ENCODE peak calls at places on chromosomes 2 and 18, in nine cellular contexts. E, P, K, L, D, Y, F, Q and B are unnamed samples.

GRCh38 chr2:36352711-36353110 is 2.9 kb upstream of the CRIM1 start:
- DNase-seq in L (no peak), Y (no peak), F (no peak), D (no peak), Q (peak), E (no peak), K (no peak), P (peak), B (no peak)

GRCh38 chr2:62196278-62196901 is 475 bp downstream of the B3GNT2 start:
- DNase-seq in P (no peak), L (peak), E (no peak), K (no peak), Q (no peak), D (peak), Y (no peak), F (peak), B (peak)

GRCh38 chr18:8231316-8231715 is 377.9 kb upstream of the RAB12 start:
- DNase-seq in F (no peak), L (no peak), Y (no peak), Q (no peak), D (no peak), P (peak), K (no peak), E (no peak), B (no peak)

GRCh38 chr18:49728542-49728941 is 84.8 kb downstream of the ACAA2 start:
- DNase-seq in D (peak), Q (peak), Y (no peak), F (peak), K (no peak), E (no peak), L (peak), P (peak), B (peak)

GRCh38 chr18:40437517-40437916 is 1517.5 kb upstream of the PIK3C3 start:
- DNase-seq in D (no peak), Q (no peak), E (no peak), P (no peak), L (no peak), K (no peak), F (peak), Y (no peak), B (no peak)

GRCh38 chr2:158359846-158360245 is 96.7 kb downstream of the CCDC148 start:
- DNase-seq in L (no peak), Y (no peak), Q (peak), E (no peak), F (no peak), D (no peak), P (no peak), K (no peak), B (peak)

GRCh38 chr2:20225294-20226151 is 593 bp upstream of the SDC1 start:
- DNase-seq in L (no peak), K (no peak), D (no peak), Q (peak), F (peak), E (no peak), Y (no peak), P (peak), B (peak)

GRCh38 chr2:186714611-186715010 is 20.8 kb downstream of the FAM171B start:
- DNase-seq in Y (no peak), D (no peak), F (no peak), L (no peak), P (no peak), E (no peak), K (no peak), Q (no peak), B (no peak)

GRCh38 chr2:138244400-138245001 is 257.1 kb upstream of the SPOPL start:
- DNase-seq in Q (no peak), F (no peak), P (peak), K (no peak), E (no peak), D (no peak), L (no peak), Y (no peak), B (no peak)

GRCh38 chr18:48929951-48930713 is 20.6 kb downstream of the SMAD7 start:
- DNase-seq in Q (peak), E (peak), P (peak), L (peak), Y (no peak), D (no peak), F (peak), K (peak), B (no peak)

GRCh38 chr18:24928479-24928878 is 423.5 kb downstream of the ZNF521 start:
- DNase-seq in D (no peak), E (no peak), P (no peak), Q (no peak), K (no peak), L (no peak), Y (no peak), F (no peak), B (peak)

GRCh38 chr2:236749346-236749745 is 179.7 kb downstream of the ACKR3 start:
- DNase-seq in E (peak), L (no peak), D (no peak), Q (peak), F (no peak), Y (no peak), P (peak), K (no peak), B (no peak)

GRCh38 chr2:160956243-160956802 is 203.9 kb upstream of the TANK start:
- DNase-seq in P (peak), L (peak), K (peak), F (no peak), D (peak), Q (no peak), E (no peak), Y (peak), B (no peak)

GRCh38 chr2:102005449-102005848 is 13.7 kb downstream of the IL1R2 start:
- DNase-seq in L (no peak), Y (no peak), Q (no peak), E (no peak), D (no peak), F (no peak), K (no peak), P (no peak), B (no peak)

GRCh38 chr2:108965540-108966299 is 23.3 kb downstream of the EDAR start:
- DNase-seq in K (no peak), Y (no peak), L (no peak), Q (no peak), E (no peak), F (no peak), D (peak), P (no peak), B (no peak)

GRCh38 chr2:61460168-61460567 is 10.7 kb downstream of the USP34 start:
- DNase-seq in Q (peak), L (no peak), K (no peak), Y (no peak), F (no peak), P (peak), E (peak), D (no peak), B (no peak)

GRCh38 chr2:9950521-9951271 is 797 bp upstream of the GRHL1 start:
- DNase-seq in L (no peak), F (peak), P (no peak), Q (no peak), Y (no peak), K (no peak), E (no peak), D (peak), B (peak)

GRCh38 chr18:8602040-8602439 is 7.2 kb upstream of the RAB12 start:
- DNase-seq in L (no peak), K (no peak), D (no peak), Y (no peak), Q (no peak), E (no peak), P (no peak), F (no peak), B (peak)

GRCh38 chr2:27441226-27441926 is 805 bp upstream of the KRTCAP3 start:
- DNase-seq in K (no peak), D (no peak), Y (no peak), F (no peak), E (no peak), Q (no peak), L (no peak), P (no peak), B (no peak)

GRCh38 chr2:27445155-27445554 is 3.0 kb downstream of the KRTCAP3 start:
- DNase-seq in L (no peak), E (no peak), Y (no peak), P (no peak), F (no peak), D (no peak), Q (no peak), K (no peak), B (no peak)

GRCh38 chr2:27441958-27442281 is 261 bp upstream of the KRTCAP3 start:
- DNase-seq in E (no peak), Y (no peak), F (no peak), L (no peak), P (no peak), Q (no peak), K (no peak), D (no peak), B (no peak)

GRCh38 chr2:27442981-27443323 is 771 bp downstream of the KRTCAP3 start:
- DNase-seq in F (no peak), Q (no peak), P (peak), Y (no peak), L (no peak), K (no peak), D (no peak), E (no peak), B (no peak)

DNA sequence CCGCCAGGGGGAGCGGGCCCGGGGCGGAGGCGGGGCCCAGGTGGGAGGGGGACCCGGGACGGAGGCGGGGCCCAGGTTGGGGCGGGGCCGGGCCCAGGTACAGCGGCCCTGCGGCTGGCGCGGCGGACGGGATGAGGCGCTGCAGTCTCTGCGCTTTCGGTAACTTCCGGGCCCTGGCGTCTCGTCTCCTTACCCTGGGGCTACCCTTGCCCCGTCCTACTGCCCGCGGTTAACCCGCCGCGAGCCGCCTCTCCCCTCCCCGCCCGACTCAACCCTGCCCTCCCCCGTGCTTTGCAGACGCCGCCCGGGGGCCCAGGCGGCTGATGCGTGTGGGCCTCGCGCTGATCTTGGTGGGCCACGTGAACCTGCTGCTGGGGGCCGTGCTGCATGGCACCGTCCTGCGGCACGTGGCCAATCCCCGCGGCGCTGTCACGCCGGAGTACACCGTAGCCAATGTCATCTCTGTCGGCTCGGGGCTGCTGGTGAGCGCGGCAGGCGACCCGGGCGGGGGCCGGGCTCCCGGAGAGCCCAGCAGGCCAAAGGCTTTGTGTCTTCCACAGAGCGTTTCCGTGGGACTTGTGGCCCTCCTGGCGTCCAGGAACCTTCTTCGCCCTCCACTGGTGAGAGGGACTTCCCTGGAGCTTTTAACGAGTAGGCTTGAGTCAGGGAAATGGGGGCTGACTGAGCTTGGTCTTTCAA is at the start of gene KRTCAP3:
- DNase-seq in P (no peak), Q (no peak), L (peak), F (no peak), D (no peak), K (no peak), Y (no peak), E (no peak), B (peak)
- TF ChIP-seq CTCF in P (no peak), Q (no peak), L (no peak), F (no peak), D (no peak), K (peak), Y (no peak), E (no peak), B (peak)

DNA sequence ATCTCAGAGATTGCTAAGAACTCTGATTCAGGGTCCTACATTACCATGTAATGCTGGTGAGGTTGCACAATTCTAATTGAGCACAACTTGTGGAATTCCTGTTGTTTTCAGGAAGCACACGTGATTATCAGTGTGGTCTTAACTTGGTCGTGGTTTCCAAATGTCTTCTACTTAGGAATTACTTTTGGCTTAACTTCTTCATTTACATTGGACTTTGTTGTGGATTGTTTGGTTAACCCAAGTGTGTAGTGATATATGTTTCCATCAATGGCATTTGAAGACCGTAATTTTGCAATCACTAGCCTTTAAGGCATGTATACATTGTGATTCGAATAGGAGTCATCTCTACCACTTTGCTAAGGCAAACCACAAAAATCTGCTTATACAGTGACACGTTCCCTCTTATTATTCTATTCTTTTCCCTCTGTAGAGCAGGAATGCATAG is 373.3 kb downstream of the IRS1 start:
- DNase-seq in P (peak), E (peak), K (no peak), D (no peak), L (no peak), Q (peak), Y (no peak), F (no peak), B (no peak)
- H3K4me3 ChIP-seq in P (no peak), E (no peak), K (no peak), D (no peak), L (no peak), Q (no peak), Y (no peak), F (no peak), B (no peak)

GRCh38 chr2:68607837-68608236 is 35.5 kb upstream of the PROKR1 start:
- DNase-seq in P (no peak), Y (no peak), L (no peak), D (no peak), F (no peak), Q (no peak), E (no peak), K (no peak), B (no peak)
- TF ChIP-seq CTCF in P (no peak), Y (no peak), L (no peak), D (no peak), F (no peak), Q (no peak), E (no peak), K (no peak), B (no peak)

GRCh38 chr18:54148151-54148550 is 76.3 kb downstream of the MBD2 start:
- DNase-seq in L (no peak), K (no peak), D (no peak), E (no peak), P (no peak), F (no peak), Q (no peak), Y (no peak), B (no peak)

GRCh38 chr18:54150226-54150625 is 74.2 kb downstream of the MBD2 start:
- DNase-seq in Q (no peak), F (no peak), P (no peak), E (no peak), L (no peak), K (no peak), D (no peak), Y (no peak), B (no peak)

GRCh38 chr18:54148678-54149077 is 75.8 kb downstream of the MBD2 start:
- DNase-seq in E (no peak), D (no peak), L (no peak), Y (no peak), F (no peak), K (no peak), Q (no peak), P (no peak), B (no peak)

GRCh38 chr18:54147439-54147838 is 77.0 kb downstream of the MBD2 start:
- DNase-seq in L (no peak), Y (no peak), D (peak), E (no peak), Q (no peak), K (no peak), F (no peak), P (no peak), B (peak)

DNA sequence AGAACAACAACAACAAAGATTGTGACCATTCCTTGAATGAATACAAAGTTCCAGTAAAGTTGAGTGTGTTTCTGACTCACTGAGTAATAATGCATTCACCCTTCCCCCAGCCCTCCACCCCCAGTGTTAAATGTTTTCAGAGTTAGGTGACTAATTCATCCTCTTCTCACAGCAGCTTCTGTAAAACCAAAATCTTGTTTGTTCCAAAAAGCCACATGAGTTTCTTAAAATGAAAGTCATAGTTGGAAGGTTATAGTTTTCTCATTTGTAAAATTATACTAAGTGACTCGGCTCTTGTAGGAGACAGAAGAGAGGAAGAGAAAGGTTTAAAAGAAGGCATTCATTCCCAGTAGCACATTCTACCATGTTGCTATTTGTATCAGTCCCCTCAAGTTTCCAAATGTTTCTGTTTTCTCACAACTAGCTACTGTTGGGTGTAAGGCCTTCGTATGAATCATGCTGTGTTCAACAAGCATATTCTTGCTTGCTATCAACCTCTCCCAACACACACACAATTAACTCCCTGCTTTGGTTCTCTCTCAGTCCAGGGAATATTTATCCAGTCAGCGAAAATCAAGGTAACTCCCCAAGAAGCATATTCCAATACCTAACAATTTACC is 75.3 kb downstream of the MBD2 start:
- DNase-seq in K (no peak), D (no peak), F (no peak), P (peak), L (no peak), E (peak), Y (peak), Q (peak), B (peak)
- H3K4me3 ChIP-seq in K (no peak), D (no peak), F (no peak), P (peak), L (no peak), E (no peak), Y (peak), Q (no peak), B (no peak)

DNA sequence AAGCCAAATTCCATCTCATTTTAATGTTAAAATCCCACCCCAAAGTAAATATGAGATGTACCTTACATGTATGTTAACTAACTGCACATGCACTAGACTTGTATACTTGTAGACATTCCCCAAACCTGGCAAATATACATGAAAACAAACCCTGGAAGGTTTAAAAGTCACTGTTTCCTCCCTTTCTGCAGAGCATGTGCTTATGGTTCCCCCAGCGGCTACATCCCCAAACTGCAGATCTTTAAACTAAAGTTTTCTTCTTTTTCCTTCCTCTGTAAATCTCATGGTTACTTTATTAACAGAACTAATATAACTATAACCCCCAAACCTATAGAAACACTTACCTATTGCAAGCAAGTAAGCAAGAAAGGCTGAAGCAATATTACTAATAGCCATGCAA is 731.5 kb downstream of the LRP1B start:
- DNase-seq in Q (peak), E (no peak), Y (no peak), K (no peak), P (peak), L (no peak), F (no peak), D (no peak), B (peak)
- TF ChIP-seq CTCF in Q (peak), E (peak), Y (no peak), K (peak), P (peak), L (peak), F (no peak), D (peak), B (peak)

GRCh38 chr2:224442092-224442999 is 40.4 kb upstream of the FAM124B start:
- DNase-seq in Y (no peak), F (peak), K (no peak), L (peak), Q (peak), E (no peak), D (no peak), P (peak), B (peak)
- H3K4me3 ChIP-seq in Y (peak), F (peak), K (peak), L (no peak), Q (peak), E (peak), D (no peak), P (peak), B (peak)

DNA sequence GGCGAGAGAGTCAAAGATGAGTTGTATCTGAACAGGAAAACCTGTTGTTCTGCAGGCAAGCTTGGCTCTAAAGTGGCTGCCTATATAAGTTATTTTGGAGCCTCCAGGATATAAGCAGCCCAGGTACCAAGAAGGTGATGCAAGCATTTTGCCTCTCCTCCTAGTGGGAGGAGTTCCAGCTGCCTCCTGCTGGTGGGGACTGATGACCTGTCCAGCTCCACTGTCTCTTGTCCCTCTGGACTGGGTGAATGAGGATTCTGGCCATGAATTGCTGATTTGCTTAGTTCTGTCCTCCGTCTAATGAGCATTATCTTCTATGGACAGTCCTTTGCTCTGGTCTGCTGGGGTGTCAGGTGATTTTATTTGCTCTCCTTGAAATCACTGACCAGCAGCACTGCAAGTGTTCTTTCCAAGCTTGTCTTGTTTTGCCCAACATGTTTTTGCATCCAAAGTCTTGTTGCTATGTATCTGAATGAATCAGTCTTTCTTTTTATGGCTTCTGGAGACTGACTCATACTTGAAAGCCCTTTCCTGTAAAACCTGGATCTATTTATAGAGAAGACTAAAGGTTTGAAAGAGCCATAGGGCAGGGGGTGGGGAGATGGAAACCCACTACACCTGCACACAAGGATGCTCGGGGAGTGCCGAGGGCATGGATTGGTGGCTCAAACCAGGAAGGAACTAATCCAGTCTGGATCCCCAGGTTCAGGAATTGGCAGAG is 40.6 kb upstream of the EFHD1 start:
- DNase-seq in F (no peak), Y (no peak), D (no peak), P (peak), E (peak), Q (peak), K (no peak), L (no peak), B (no peak)
- TF ChIP-seq CTCF in F (no peak), Y (no peak), D (no peak), P (peak), E (peak), Q (peak), K (no peak), L (peak), B (no peak)